ENCODE peak calls at places on chromosomes 7 and 10, in seven cellular contexts. One of them, this sample, is unnamed.

GRCh38 chr10:113357688-113358306 is 195.1 kb upstream of the HABP2 start:
- DNase-seq in GM03348: no peak
- DNase-seq in WTC11: peak
- DNase-seq in cardiac fibroblast: no peak
- DNase-seq in lower lobe of right lung: no peak
- DNase-seq in putamen: no peak
- DNase-seq in GM19239: no peak
- DNase-seq in this sample: no peak

GRCh38 chr7:150379590-150380379 is 655 bp downstream of the ZNF775 start:
- DNase-seq in GM03348: peak
- DNase-seq in WTC11: peak
- DNase-seq in cardiac fibroblast: peak
- DNase-seq in lower lobe of right lung: no peak
- DNase-seq in putamen: no peak
- DNase-seq in GM19239: no peak
- DNase-seq in this sample: no peak

GRCh38 chr10:102769375-102770107 is 25.8 kb downstream of the WBP1L start:
- DNase-seq in GM03348: no peak
- DNase-seq in WTC11: no peak
- DNase-seq in cardiac fibroblast: no peak
- DNase-seq in lower lobe of right lung: no peak
- DNase-seq in putamen: no peak
- DNase-seq in GM19239: no peak
- DNase-seq in this sample: peak

GRCh38 chr7:118079369-118079768 is 104.6 kb upstream of the LSM8 start:
- DNase-seq in GM03348: no peak
- DNase-seq in WTC11: no peak
- DNase-seq in cardiac fibroblast: no peak
- DNase-seq in lower lobe of right lung: no peak
- DNase-seq in putamen: no peak
- DNase-seq in GM19239: no peak
- DNase-seq in this sample: no peak

GRCh38 chr10:89114846-89115625 is 92.1 kb downstream of the CH25H start:
- DNase-seq in GM03348: peak
- DNase-seq in WTC11: no peak
- DNase-seq in cardiac fibroblast: peak
- DNase-seq in lower lobe of right lung: no peak
- DNase-seq in putamen: no peak
- DNase-seq in GM19239: no peak
- DNase-seq in this sample: peak

GRCh38 chr7:75943864-75944263 is 28.9 kb downstream of the POR start:
- DNase-seq in GM03348: peak
- DNase-seq in WTC11: no peak
- DNase-seq in cardiac fibroblast: peak
- DNase-seq in lower lobe of right lung: no peak
- DNase-seq in putamen: no peak
- DNase-seq in GM19239: no peak
- DNase-seq in this sample: no peak

GRCh38 chr10:31749293-31749692 is 179.3 kb downstream of the ARHGAP12 start:
- DNase-seq in GM03348: no peak
- DNase-seq in WTC11: no peak
- DNase-seq in cardiac fibroblast: no peak
- DNase-seq in lower lobe of right lung: no peak
- DNase-seq in putamen: no peak
- DNase-seq in GM19239: no peak
- DNase-seq in this sample: no peak

GRCh38 chr10:29866356-29866755 is 193.0 kb downstream of the JCAD start:
- DNase-seq in GM03348: no peak
- DNase-seq in WTC11: no peak
- DNase-seq in cardiac fibroblast: no peak
- DNase-seq in lower lobe of right lung: no peak
- DNase-seq in putamen: no peak
- DNase-seq in GM19239: no peak
- DNase-seq in this sample: no peak

GRCh38 chr10:27100800-27101347 is 580 bp upstream of the ANKRD26 start:
- DNase-seq in GM03348: no peak
- DNase-seq in WTC11: no peak
- DNase-seq in cardiac fibroblast: no peak
- DNase-seq in lower lobe of right lung: no peak
- DNase-seq in putamen: peak
- DNase-seq in GM19239: peak
- DNase-seq in this sample: no peak

GRCh38 chr10:46525824-46526681 is 30.4 kb downstream of the GPRIN2 start:
- DNase-seq in GM03348: no peak
- DNase-seq in WTC11: no peak
- DNase-seq in cardiac fibroblast: no peak
- DNase-seq in lower lobe of right lung: no peak
- DNase-seq in putamen: no peak
- DNase-seq in GM19239: no peak
- DNase-seq in this sample: peak